ENCODE peak calls at places on chromosome 1, in six cellular contexts. X is vagina; S is AG04449; I is progenitor cell of endocrine pancreas; U is nucleus accumbens; T is activated naive CD4-positive, alpha-beta T cell treated with anti-CD3 and anti-CD28 coated beads, Interleukin-2, amount 10 ng/mL, durations not matched to agents 7 days and 5 days. P is an unnamed sample.

GRCh38 chr1:19448491-19449439 is 36.6 kb downstream of the CAPZB start:
- DNase-seq in X (no peak), S (peak), I (no peak), T (no peak), U (no peak), P (peak)

GRCh38 chr1:201090536-201090935 is 21.7 kb downstream of the CACNA1S start:
- DNase-seq in I (no peak), S (no peak), X (no peak), U (no peak), T (no peak), P (no peak)

GRCh38 chr1:154866257-154866994 is 3.7 kb downstream of the KCNN3 start:
- DNase-seq in U (no peak), T (no peak), I (no peak), X (no peak), S (no peak), P (no peak)

GRCh38 chr1:25095635-25096200 is 136.6 kb downstream of the SYF2 start:
- DNase-seq in S (no peak), I (no peak), U (no peak), T (peak), X (no peak), P (no peak)

GRCh38 chr1:117359560-117360289 is 7.5 kb upstream of the MAN1A2 start:
- DNase-seq in S (no peak), I (no peak), U (no peak), T (no peak), X (no peak), P (no peak)

GRCh38 chr1:161792740-161793139 is 26.6 kb downstream of the ATF6 start:
- DNase-seq in S (peak), I (no peak), T (no peak), X (no peak), U (no peak), P (peak)

GRCh38 chr1:243582321-243582720 is 267.7 kb downstream of the AKT3 start:
- DNase-seq in I (no peak), T (no peak), S (peak), X (no peak), U (no peak), P (no peak)

GRCh38 chr1:60911980-60912692 is 170.2 kb upstream of the NFIA start:
- DNase-seq in X (no peak), S (no peak), I (no peak), T (no peak), U (peak), P (no peak)

GRCh38 chr1:205287076-205287475 is 34.5 kb downstream of the NUAK2 start:
- DNase-seq in X (no peak), T (no peak), I (no peak), U (no peak), S (no peak), P (no peak)

GRCh38 chr1:93296555-93297154 is 49.1 kb upstream of the DR1 start:
- DNase-seq in I (no peak), U (no peak), X (no peak), T (no peak), S (no peak), P (no peak)

GRCh38 chr1:68163220-68163619 is 69.1 kb downstream of the WLS start:
- DNase-seq in I (no peak), U (no peak), X (no peak), T (no peak), S (no peak), P (no peak)

GRCh38 chr1:197884173-197884572 is 18.3 kb upstream of the C1orf53 start:
- DNase-seq in T (no peak), S (no peak), X (no peak), I (no peak), U (no peak), P (no peak)

GRCh38 chr1:219434285-219434950 is 178.5 kb downstream of the ZC3H11B start:
- DNase-seq in T (no peak), I (no peak), S (no peak), U (no peak), X (no peak), P (no peak)

GRCh38 chr1:245679796-245680195 is 525.0 kb downstream of the KIF26B start:
- DNase-seq in X (no peak), S (no peak), T (no peak), I (no peak), U (no peak), P (no peak)

GRCh38 chr1:184002071-184002470 is 35.5 kb downstream of the COLGALT2 start:
- DNase-seq in T (no peak), U (no peak), X (no peak), I (no peak), S (peak), P (peak)

GRCh38 chr1:34373912-34374311 is 197.2 kb downstream of the C1orf94 start:
- DNase-seq in I (no peak), X (no peak), S (no peak), U (no peak), T (no peak), P (no peak)

GRCh38 chr1:220890582-220890981 is 11.3 kb downstream of the HLX start:
- DNase-seq in X (no peak), U (no peak), T (no peak), I (no peak), S (no peak), P (no peak)

GRCh38 chr1:162632234-162632666 is at the start of gene DDR2:
- DNase-seq in X (no peak), T (no peak), I (no peak), U (no peak), S (peak), P (peak)

GRCh38 chr1:65189716-65190115 is 41.7 kb downstream of the AK4 start:
- DNase-seq in I (no peak), X (no peak), S (peak), T (no peak), U (no peak), P (no peak)

GRCh38 chr1:55610203-55610602 is 395.0 kb upstream of the USP24 start:
- DNase-seq in X (no peak), S (peak), T (no peak), I (no peak), U (no peak), P (no peak)

GRCh38 chr1:41802532-41803501 is 115.9 kb downstream of the HIVEP3 start:
- DNase-seq in I (no peak), T (peak), S (no peak), X (no peak), U (peak), P (no peak)

GRCh38 chr1:216183427-216183826 is 239.8 kb downstream of the USH2A start:
- DNase-seq in T (no peak), X (no peak), S (no peak), I (no peak), U (no peak), P (no peak)

GRCh38 chr1:20086800-20087199 is 16.8 kb downstream of the PLA2G5 start:
- DNase-seq in T (no peak), X (no peak), S (no peak), U (no peak), I (no peak), P (no peak)

GRCh38 chr1:147080013-147080661 is 92.1 kb downstream of the PRKAB2 start:
- DNase-seq in S (no peak), U (no peak), X (no peak), I (no peak), T (peak), P (no peak)

GRCh38 chr1:95035536-95035935 is 37.2 kb downstream of the ALG14 start:
- DNase-seq in T (no peak), X (no peak), S (peak), I (no peak), U (no peak), P (peak)

GRCh38 chr1:77430966-77431735 is 149.3 kb downstream of the AK5 start:
- DNase-seq in I (no peak), T (peak), S (no peak), U (no peak), X (no peak), P (no peak)

GRCh38 chr1:94646151-94646643 is 104.6 kb upstream of the F3 start:
- DNase-seq in S (peak), T (no peak), I (no peak), X (no peak), U (no peak), P (no peak)

GRCh38 chr1:45982359-45982758 is 150.1 kb downstream of the PIK3R3 start:
- DNase-seq in U (no peak), T (no peak), I (no peak), X (no peak), S (no peak), P (no peak)

GRCh38 chr1:6491966-6492365 is 499 bp upstream of the PLEKHG5 start:
- DNase-seq in I (no peak), U (no peak), X (no peak), S (no peak), T (no peak), P (no peak)